ENCODE peak calls at places on chromosome 21, in four cellular contexts. J is WTC11, L is HepG2, G is K562. O is an unnamed sample.

GRCh38 chr21:45012661-45013270 is 61.6 kb upstream of the ADARB1 start:
- DNase-seq in L (no peak), G (no peak), J (peak; percentile 63), O (peak; percentile 22)

GRCh38 chr21:45033791-45034555 is 40.4 kb upstream of the ADARB1 start:
- DNase-seq in J (no peak), L (no peak), G (no peak), O (no peak)

GRCh38 chr21:41668686-41669532 is 97.9 kb downstream of the RIPK4 start:
- DNase-seq in J (no peak), G (no peak), L (no peak), O (no peak)

GRCh38 chr21:45283611-45284455 is 3.9 kb downstream of the POFUT2 start:
- DNase-seq in G (no peak), L (no peak), J (peak; percentile 8), O (no peak)

GRCh38 chr21:45390121-45390751 is 14.7 kb upstream of the COL18A1 start:
- DNase-seq in G (no peak), L (no peak), J (no peak), O (no peak)

GRCh38 chr21:28111151-28111619 is 881.5 kb downstream of the LTN1 start:
- DNase-seq in L (no peak), G (no peak), J (no peak), O (no peak)

GRCh38 chr21:34521561-34521960 is 9.6 kb upstream of the KCNE1 start:
- DNase-seq in G (no peak), J (no peak), L (peak; percentile 33), O (no peak)

GRCh38 chr21:45986316-45987051 is 4.9 kb downstream of the COL6A1 start:
- DNase-seq in L (no peak), J (peak; percentile 8), G (no peak), O (no peak)

GRCh38 chr21:29904359-29905282 is 35.2 kb downstream of the GRIK1 start:
- DNase-seq in J (no peak), L (no peak), G (no peak), O (no peak)

GRCh38 chr21:35697321-35697808 is 363.0 kb downstream of the SETD4 start:
- DNase-seq in L (no peak), J (no peak), G (no peak), O (no peak)

GRCh38 chr21:45421071-45421845 is 16.3 kb downstream of the COL18A1 start:
- DNase-seq in J (no peak), L (no peak), G (no peak), O (peak; percentile 33)

GRCh38 chr21:14075346-14076142 is 135.2 kb downstream of the LIPI start:
- DNase-seq in J (no peak), G (no peak), L (no peak), O (no peak)

GRCh38 chr21:41641821-41642368 is 125.0 kb downstream of the RIPK4 start:
- DNase-seq in L (peak; percentile 41), J (no peak), G (no peak), O (peak; percentile 72)

GRCh38 chr21:39444406-39445145 is 1.0 kb downstream of the LCA5L start:
- DNase-seq in L (no peak), J (no peak), G (peak; percentile 42), O (no peak)

GRCh38 chr21:22490044-22490443 is 1491.8 kb downstream of the NCAM2 start:
- DNase-seq in L (no peak), G (no peak), J (no peak), O (no peak)

GRCh38 chr21:40652436-40652835 is 194.5 kb downstream of the DSCAM start:
- DNase-seq in J (no peak), G (no peak), L (no peak), O (no peak)

GRCh38 chr21:42391297-42391696 is 4.6 kb downstream of the TMPRSS3 start:
- DNase-seq in J (no peak), G (no peak), L (no peak), O (no peak)

GRCh38 chr21:41445465-41445862 is 19.4 kb downstream of the MX1 start:
- DNase-seq in L (no peak), G (no peak), J (no peak), O (no peak)

GRCh38 chr21:26840206-26840605 is 5.0 kb downstream of the ADAMTS1 start:
- DNase-seq in J (no peak), G (no peak), L (no peak), O (no peak)
- TF ChIP-seq NR3C1 in J (no peak), G (no peak), L (no peak), O (no peak)

DNA sequence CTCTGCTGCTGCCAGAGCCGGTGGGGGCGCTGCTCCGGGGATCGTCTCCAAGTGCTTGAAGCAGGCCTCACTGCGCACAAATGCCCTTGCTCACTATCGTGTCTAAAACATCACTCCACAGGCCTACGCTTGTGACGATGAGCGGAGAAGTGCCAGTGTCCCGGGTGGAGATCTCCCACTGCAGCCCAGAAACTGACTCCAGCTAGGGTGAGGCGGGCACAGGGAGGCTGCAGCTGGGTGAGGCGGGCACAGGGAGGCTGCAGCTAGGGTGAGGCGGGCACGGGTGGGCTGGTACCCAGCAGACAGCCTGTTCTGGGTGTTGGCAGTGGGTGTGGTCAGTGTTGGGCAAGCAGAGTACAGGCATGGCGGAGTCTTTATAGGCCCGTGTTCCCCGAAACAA is 22.7 kb upstream of the PDXK start:
- DNase-seq in G (no peak), L (no peak), J (no peak), O (no peak)
- TF ChIP-seq ESRRA in G (no peak), L (no peak), J (no peak), O (no peak)

DNA sequence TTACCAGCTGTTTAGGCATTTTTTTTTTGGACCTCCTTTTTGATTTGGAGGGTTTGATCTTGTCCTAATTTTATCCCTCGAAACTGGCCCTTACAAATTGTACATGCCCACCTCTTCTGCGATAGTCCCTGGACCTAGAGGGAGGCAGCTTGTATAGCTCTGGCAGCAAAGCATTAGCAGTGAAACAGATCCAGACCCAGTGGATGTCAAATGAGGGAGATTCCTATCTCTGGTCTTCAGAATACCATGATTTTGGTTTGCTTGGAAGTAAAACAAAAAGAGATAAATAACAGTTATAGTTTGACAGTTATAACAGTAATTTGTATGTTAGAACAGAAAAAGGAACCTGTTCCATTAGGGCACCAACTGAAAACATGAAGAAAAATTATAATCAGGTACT is 123.6 kb downstream of the MIS18A start:
- DNase-seq in L (no peak), J (no peak), G (no peak), O (no peak)
- TF ChIP-seq NR3C1 in L (no peak), J (no peak), G (no peak), O (no peak)

GRCh38 chr21:15908187-15908586 is 178.4 kb downstream of the USP25 start:
- DNase-seq in G (no peak), J (no peak), L (no peak), O (no peak)
- TF ChIP-seq ESRRA in G (no peak), J (no peak), L (no peak), O (no peak)

DNA sequence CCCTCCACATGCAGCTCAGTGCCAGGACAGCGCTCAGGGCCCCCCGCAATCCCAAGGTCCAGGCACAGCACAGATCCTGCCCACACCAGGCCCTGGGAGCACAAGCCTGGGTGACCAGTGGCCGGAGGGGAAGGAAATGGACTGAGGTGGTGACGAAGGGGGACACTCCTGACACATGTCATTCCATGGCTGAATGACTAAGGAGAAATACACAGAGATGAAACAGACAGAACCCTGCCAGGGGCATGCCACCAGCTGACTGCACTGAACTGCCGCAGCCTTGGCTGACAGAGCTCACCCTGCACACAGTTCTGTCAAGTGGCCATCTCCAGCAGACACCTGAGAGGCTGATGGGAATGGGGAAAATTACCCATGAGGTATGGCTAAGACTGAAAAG is 56.1 kb downstream of the HSF2BP start:
- DNase-seq in L (no peak), G (no peak), J (no peak), O (no peak)
- TF ChIP-seq NR3C1 in L (no peak), G (no peak), J (no peak), O (no peak)

GRCh38 chr21:38092033-38092432 is 164.8 kb upstream of the KCNJ15 start:
- DNase-seq in L (no peak), G (no peak), J (no peak), O (no peak)

GRCh38 chr21:38083534-38083933 is 167.3 kb upstream of the KCNJ6 start:
- DNase-seq in J (no peak), L (no peak), G (no peak), O (no peak)

GRCh38 chr21:38089763-38090046 is 167.1 kb upstream of the KCNJ15 start:
- DNase-seq in L (no peak), J (no peak), G (peak; percentile 59), O (no peak)

GRCh38 chr21:38086580-38086979 is 170.2 kb upstream of the KCNJ15 start:
- DNase-seq in L (no peak), G (no peak), J (no peak), O (no peak)

GRCh38 chr21:38088916-38089762 is 167.7 kb upstream of the KCNJ15 start:
- DNase-seq in L (no peak), J (no peak), G (peak; percentile 47), O (no peak)
- TF ChIP-seq ESRRA in L (no peak), J (no peak), G (no peak), O (no peak)

O was measured in A549.